ENCODE peak calls at places on chromosomes 6 and 20, in eight cellular contexts. One of them, this sample, is unnamed.

GRCh38 chr20:50464026-50464724 is 46.0 kb upstream of the PTPN1 start:
- DNase-seq in mesenchymal stem cell: peak; percentile 70
- DNase-seq in GM12878: no peak
- DNase-seq in naive thymus-derived CD8-positive, alpha-beta T cell: peak; percentile 64
- DNase-seq in stimulated activated CD8-positive, alpha-beta memory T cell treated with anti-CD3 and anti-CD28 coated beads, Interleukin-15, amount 100 ng/mL, for 24 hours: peak; percentile 23
- DNase-seq in left ventricle myocardium inferior: peak; percentile 39
- DNase-seq in AG04450: no peak
- DNase-seq in stimulated activated CD4-positive, alpha-beta T cell treated with anti-CD3 and anti-CD28 coated beads, Interleukin-15, amount 100 ng/mL, for 24 hours: peak; percentile 64
- DNase-seq in this sample: peak; percentile 81

GRCh38 chr20:1273366-1273765 is 7.3 kb downstream of the SNPH start:
- DNase-seq in mesenchymal stem cell: no peak
- DNase-seq in GM12878: no peak
- DNase-seq in naive thymus-derived CD8-positive, alpha-beta T cell: no peak
- DNase-seq in stimulated activated CD8-positive, alpha-beta memory T cell treated with anti-CD3 and anti-CD28 coated beads, Interleukin-15, amount 100 ng/mL, for 24 hours: no peak
- DNase-seq in left ventricle myocardium inferior: no peak
- DNase-seq in AG04450: no peak
- DNase-seq in stimulated activated CD4-positive, alpha-beta T cell treated with anti-CD3 and anti-CD28 coated beads, Interleukin-15, amount 100 ng/mL, for 24 hours: no peak
- DNase-seq in this sample: peak; percentile 20

GRCh38 chr20:3679749-3680700 is 1.8 kb downstream of the ADAM33 start:
- DNase-seq in mesenchymal stem cell: peak; percentile 56
- DNase-seq in GM12878: no peak
- DNase-seq in naive thymus-derived CD8-positive, alpha-beta T cell: no peak
- DNase-seq in stimulated activated CD8-positive, alpha-beta memory T cell treated with anti-CD3 and anti-CD28 coated beads, Interleukin-15, amount 100 ng/mL, for 24 hours: no peak
- DNase-seq in left ventricle myocardium inferior: peak; percentile 56
- DNase-seq in AG04450: peak; percentile 27
- DNase-seq in stimulated activated CD4-positive, alpha-beta T cell treated with anti-CD3 and anti-CD28 coated beads, Interleukin-15, amount 100 ng/mL, for 24 hours: no peak
- DNase-seq in this sample: peak; percentile 88

GRCh38 chr6:118986312-118986711 is 51.4 kb upstream of the MCM9 start:
- DNase-seq in mesenchymal stem cell: no peak
- DNase-seq in GM12878: no peak
- DNase-seq in naive thymus-derived CD8-positive, alpha-beta T cell: no peak
- DNase-seq in stimulated activated CD8-positive, alpha-beta memory T cell treated with anti-CD3 and anti-CD28 coated beads, Interleukin-15, amount 100 ng/mL, for 24 hours: no peak
- DNase-seq in left ventricle myocardium inferior: no peak
- DNase-seq in AG04450: no peak
- DNase-seq in stimulated activated CD4-positive, alpha-beta T cell treated with anti-CD3 and anti-CD28 coated beads, Interleukin-15, amount 100 ng/mL, for 24 hours: no peak
- DNase-seq in this sample: no peak

GRCh38 chr20:17647391-17648305 is 34.4 kb downstream of the RRBP1 start:
- DNase-seq in mesenchymal stem cell: no peak
- DNase-seq in GM12878: no peak
- DNase-seq in naive thymus-derived CD8-positive, alpha-beta T cell: no peak
- DNase-seq in stimulated activated CD8-positive, alpha-beta memory T cell treated with anti-CD3 and anti-CD28 coated beads, Interleukin-15, amount 100 ng/mL, for 24 hours: no peak
- DNase-seq in left ventricle myocardium inferior: no peak
- DNase-seq in AG04450: no peak
- DNase-seq in stimulated activated CD4-positive, alpha-beta T cell treated with anti-CD3 and anti-CD28 coated beads, Interleukin-15, amount 100 ng/mL, for 24 hours: no peak
- DNase-seq in this sample: no peak

GRCh38 chr6:109834595-109835437 is 143.3 kb upstream of the GPR6 start:
- DNase-seq in mesenchymal stem cell: no peak
- DNase-seq in GM12878: no peak
- DNase-seq in naive thymus-derived CD8-positive, alpha-beta T cell: no peak
- DNase-seq in stimulated activated CD8-positive, alpha-beta memory T cell treated with anti-CD3 and anti-CD28 coated beads, Interleukin-15, amount 100 ng/mL, for 24 hours: no peak
- DNase-seq in left ventricle myocardium inferior: no peak
- DNase-seq in AG04450: no peak
- DNase-seq in stimulated activated CD4-positive, alpha-beta T cell treated with anti-CD3 and anti-CD28 coated beads, Interleukin-15, amount 100 ng/mL, for 24 hours: no peak
- DNase-seq in this sample: no peak

GRCh38 chr20:2746636-2747265 is 53.7 kb downstream of the CPXM1 start:
- DNase-seq in mesenchymal stem cell: no peak
- DNase-seq in GM12878: no peak
- DNase-seq in naive thymus-derived CD8-positive, alpha-beta T cell: no peak
- DNase-seq in stimulated activated CD8-positive, alpha-beta memory T cell treated with anti-CD3 and anti-CD28 coated beads, Interleukin-15, amount 100 ng/mL, for 24 hours: no peak
- DNase-seq in left ventricle myocardium inferior: no peak
- DNase-seq in AG04450: no peak
- DNase-seq in stimulated activated CD4-positive, alpha-beta T cell treated with anti-CD3 and anti-CD28 coated beads, Interleukin-15, amount 100 ng/mL, for 24 hours: no peak
- DNase-seq in this sample: no peak

GRCh38 chr6:149854532-149854931 is 9.6 kb downstream of the LRP11 start:
- DNase-seq in mesenchymal stem cell: no peak
- DNase-seq in GM12878: no peak
- DNase-seq in naive thymus-derived CD8-positive, alpha-beta T cell: no peak
- DNase-seq in stimulated activated CD8-positive, alpha-beta memory T cell treated with anti-CD3 and anti-CD28 coated beads, Interleukin-15, amount 100 ng/mL, for 24 hours: no peak
- DNase-seq in left ventricle myocardium inferior: no peak
- DNase-seq in AG04450: no peak
- DNase-seq in stimulated activated CD4-positive, alpha-beta T cell treated with anti-CD3 and anti-CD28 coated beads, Interleukin-15, amount 100 ng/mL, for 24 hours: no peak
- DNase-seq in this sample: no peak

GRCh38 chr6:1381397-1382330 is 7.7 kb upstream of the FOXF2 start:
- DNase-seq in mesenchymal stem cell: no peak
- DNase-seq in GM12878: no peak
- DNase-seq in naive thymus-derived CD8-positive, alpha-beta T cell: peak; percentile 56
- DNase-seq in stimulated activated CD8-positive, alpha-beta memory T cell treated with anti-CD3 and anti-CD28 coated beads, Interleukin-15, amount 100 ng/mL, for 24 hours: peak; percentile 57
- DNase-seq in left ventricle myocardium inferior: no peak
- DNase-seq in AG04450: no peak
- DNase-seq in stimulated activated CD4-positive, alpha-beta T cell treated with anti-CD3 and anti-CD28 coated beads, Interleukin-15, amount 100 ng/mL, for 24 hours: peak; percentile 73
- DNase-seq in this sample: peak; percentile 78

GRCh38 chr20:60242836-60243520 is 284.8 kb downstream of the CDH26 start:
- DNase-seq in mesenchymal stem cell: no peak
- DNase-seq in GM12878: no peak
- DNase-seq in naive thymus-derived CD8-positive, alpha-beta T cell: no peak
- DNase-seq in stimulated activated CD8-positive, alpha-beta memory T cell treated with anti-CD3 and anti-CD28 coated beads, Interleukin-15, amount 100 ng/mL, for 24 hours: no peak
- DNase-seq in left ventricle myocardium inferior: no peak
- DNase-seq in AG04450: no peak
- DNase-seq in stimulated activated CD4-positive, alpha-beta T cell treated with anti-CD3 and anti-CD28 coated beads, Interleukin-15, amount 100 ng/mL, for 24 hours: no peak
- DNase-seq in this sample: no peak

GRCh38 chr6:156999762-157000161 is 222.6 kb downstream of the ARID1B start:
- DNase-seq in mesenchymal stem cell: no peak
- DNase-seq in GM12878: no peak
- DNase-seq in naive thymus-derived CD8-positive, alpha-beta T cell: no peak
- DNase-seq in stimulated activated CD8-positive, alpha-beta memory T cell treated with anti-CD3 and anti-CD28 coated beads, Interleukin-15, amount 100 ng/mL, for 24 hours: no peak
- DNase-seq in left ventricle myocardium inferior: no peak
- DNase-seq in AG04450: no peak
- DNase-seq in stimulated activated CD4-positive, alpha-beta T cell treated with anti-CD3 and anti-CD28 coated beads, Interleukin-15, amount 100 ng/mL, for 24 hours: no peak
- DNase-seq in this sample: no peak

GRCh38 chr6:132964868-132965382 is 150.6 kb downstream of the RPS12 start:
- DNase-seq in mesenchymal stem cell: no peak
- DNase-seq in GM12878: no peak
- DNase-seq in naive thymus-derived CD8-positive, alpha-beta T cell: no peak
- DNase-seq in stimulated activated CD8-positive, alpha-beta memory T cell treated with anti-CD3 and anti-CD28 coated beads, Interleukin-15, amount 100 ng/mL, for 24 hours: no peak
- DNase-seq in left ventricle myocardium inferior: no peak
- DNase-seq in AG04450: no peak
- DNase-seq in stimulated activated CD4-positive, alpha-beta T cell treated with anti-CD3 and anti-CD28 coated beads, Interleukin-15, amount 100 ng/mL, for 24 hours: no peak
- DNase-seq in this sample: peak; percentile 17

This sample was measured in adipocyte.